ENCODE peak calls at places on chromosomes 5 and 9, in nine cellular contexts. A is H9, H is cardiac muscle cell, S is pons, F is PC-3, Y is progenitor cell of endocrine pancreas, V is NCI-H510A, N is GM23248, P is sigmoid colon. M is an unnamed sample.

GRCh38 chr5:137376127-137376526 is 123.0 kb downstream of the SPOCK1 start:
- DNase-seq in A (peak; percentile 52), H (peak; percentile 60), S (no peak), F (no peak), Y (no peak), V (peak; percentile 20), N (no peak), P (no peak), M (no peak)

GRCh38 chr9:120904061-120904998 is 22.3 kb downstream of the TRAF1 start:
- DNase-seq in A (no peak), H (no peak), S (no peak), F (no peak), Y (no peak), V (peak; percentile 59), N (no peak), P (no peak), M (no peak)

GRCh38 chr5:146726891-146727290 is 151.7 kb downstream of the PPP2R2B start:
- DNase-seq in A (no peak), H (no peak), S (no peak), F (no peak), Y (no peak), V (no peak), N (no peak), P (no peak), M (peak; percentile 11)

GRCh38 chr9:4784403-4784802 is 8.3 kb upstream of the RCL1 start:
- DNase-seq in A (no peak), H (no peak), S (no peak), F (no peak), Y (no peak), V (no peak), N (no peak), P (no peak), M (no peak)

GRCh38 chr5:45038366-45038987 is 229.7 kb downstream of the MRPS30 start:
- DNase-seq in A (no peak), H (peak; percentile 63), S (peak; percentile 58), F (peak; percentile 71), Y (no peak), V (no peak), N (peak; percentile 48), P (no peak), M (peak; percentile 10)

GRCh38 chr9:70100362-70100761 is 56.7 kb downstream of the MAMDC2 start:
- DNase-seq in A (no peak), H (no peak), S (no peak), F (no peak), Y (no peak), V (no peak), N (peak; percentile 36), P (peak; percentile 82), M (no peak)

GRCh38 chr9:73151653-73152382 is at the start of gene ANXA1:
- DNase-seq in A (no peak), H (no peak), S (no peak), F (peak; percentile 86), Y (no peak), V (no peak), N (peak; percentile 95), P (no peak), M (peak; percentile 85)

GRCh38 chr9:26170224-26170623 is 492.0 kb upstream of the TUSC1 start:
- DNase-seq in A (no peak), H (no peak), S (no peak), F (no peak), Y (no peak), V (no peak), N (peak; percentile 49), P (no peak), M (peak; percentile 13)

GRCh38 chr9:32351845-32352244 is 32.6 kb upstream of the ACO1 start:
- DNase-seq in A (peak; percentile 79), H (peak; percentile 24), S (no peak), F (peak; percentile 18), Y (no peak), V (no peak), N (peak; percentile 5), P (no peak), M (peak; percentile 55)

GRCh38 chr5:96885518-96886338 is 9.4 kb downstream of the ERAP2 start:
- DNase-seq in A (no peak), H (no peak), S (peak; percentile 56), F (no peak), Y (no peak), V (no peak), N (no peak), P (no peak), M (no peak)

GRCh38 chr5:88964831-88965230 is 81.8 kb upstream of the MEF2C start:
- DNase-seq in A (no peak), H (no peak), S (no peak), F (peak; percentile 94), Y (no peak), V (peak; percentile 15), N (no peak), P (no peak), M (no peak)

GRCh38 chr9:113737414-113738271 is 138.5 kb upstream of the ZNF618 start:
- DNase-seq in A (peak; percentile 70), H (peak; percentile 81), S (peak; percentile 48), F (peak; percentile 76), Y (peak; percentile 46), V (peak; percentile 7), N (peak; percentile 62), P (no peak), M (peak; percentile 80)

GRCh38 chr5:17096975-17097695 is 120.3 kb upstream of the BASP1 start:
- DNase-seq in A (no peak), H (no peak), S (no peak), F (no peak), Y (no peak), V (peak; percentile 71), N (no peak), P (no peak), M (no peak)

GRCh38 chr9:79465171-79465570 is 106.6 kb upstream of the TLE4 start:
- DNase-seq in A (no peak), H (no peak), S (no peak), F (no peak), Y (no peak), V (no peak), N (no peak), P (no peak), M (no peak)

M was measured in HAP-1.